ENCODE peak calls at places on chromosomes 1 and 21, in six cellular contexts. One of them, this sample, is unnamed.

GRCh38 chr1:235069577-235070563 is 58.8 kb downstream of the TOMM20 start:
- DNase-seq in HCT116: no peak
- DNase-seq in GM12878: no peak
- DNase-seq in DND-41: no peak
- DNase-seq in neural progenitor cell: no peak
- DNase-seq in fibroblast of lung: peak; percentile 83
- DNase-seq in this sample: no peak

GRCh38 chr1:11559211-11559970 is 80.4 kb downstream of the DISP3 start:
- DNase-seq in HCT116: no peak
- DNase-seq in GM12878: no peak
- DNase-seq in DND-41: no peak
- DNase-seq in neural progenitor cell: no peak
- DNase-seq in fibroblast of lung: no peak
- DNase-seq in this sample: no peak

GRCh38 chr1:64343105-64343960 is 126.6 kb upstream of the CACHD1 start:
- DNase-seq in HCT116: peak; percentile 86
- DNase-seq in GM12878: no peak
- DNase-seq in DND-41: no peak
- DNase-seq in neural progenitor cell: no peak
- DNase-seq in fibroblast of lung: peak; percentile 48
- DNase-seq in this sample: peak; percentile 86

GRCh38 chr1:30618335-30618747 is 105.0 kb downstream of the MATN1 start:
- DNase-seq in HCT116: peak; percentile 86
- DNase-seq in GM12878: no peak
- DNase-seq in DND-41: no peak
- DNase-seq in neural progenitor cell: no peak
- DNase-seq in fibroblast of lung: no peak
- DNase-seq in this sample: no peak

GRCh38 chr1:186730951-186731350 is 50.7 kb upstream of the PTGS2 start:
- DNase-seq in HCT116: no peak
- DNase-seq in GM12878: no peak
- DNase-seq in DND-41: no peak
- DNase-seq in neural progenitor cell: no peak
- DNase-seq in fibroblast of lung: no peak
- DNase-seq in this sample: no peak

GRCh38 chr21:42187976-42188653 is 30.8 kb upstream of the ABCG1 start:
- DNase-seq in HCT116: no peak
- DNase-seq in GM12878: peak; percentile 92
- DNase-seq in DND-41: peak; percentile 93
- DNase-seq in neural progenitor cell: no peak
- DNase-seq in fibroblast of lung: no peak
- DNase-seq in this sample: no peak

GRCh38 chr1:6873298-6874015 is 88.2 kb downstream of the CAMTA1 start:
- DNase-seq in HCT116: no peak
- DNase-seq in GM12878: no peak
- DNase-seq in DND-41: no peak
- DNase-seq in neural progenitor cell: peak; percentile 19
- DNase-seq in fibroblast of lung: peak; percentile 59
- DNase-seq in this sample: peak; percentile 61

GRCh38 chr1:10677508-10678364 is 118.7 kb downstream of the CASZ1 start:
- DNase-seq in HCT116: no peak
- DNase-seq in GM12878: no peak
- DNase-seq in DND-41: no peak
- DNase-seq in neural progenitor cell: peak; percentile 74
- DNase-seq in fibroblast of lung: no peak
- DNase-seq in this sample: no peak

GRCh38 chr1:115227683-115228082 is 110.4 kb downstream of the NGF start:
- DNase-seq in HCT116: no peak
- DNase-seq in GM12878: no peak
- DNase-seq in DND-41: no peak
- DNase-seq in neural progenitor cell: no peak
- DNase-seq in fibroblast of lung: peak; percentile 36
- DNase-seq in this sample: peak; percentile 71

GRCh38 chr1:1150100-1150499 is 23.6 kb upstream of the TTLL10 start:
- DNase-seq in HCT116: no peak
- DNase-seq in GM12878: no peak
- DNase-seq in DND-41: no peak
- DNase-seq in neural progenitor cell: no peak
- DNase-seq in fibroblast of lung: no peak
- DNase-seq in this sample: no peak

GRCh38 chr1:56551691-56552090 is 27.7 kb downstream of the PLPP3 start:
- DNase-seq in HCT116: no peak
- DNase-seq in GM12878: no peak
- DNase-seq in DND-41: no peak
- DNase-seq in neural progenitor cell: no peak
- DNase-seq in fibroblast of lung: no peak
- DNase-seq in this sample: no peak

GRCh38 chr1:205817988-205818387 is 5.0 kb upstream of the SLC41A1 start:
- DNase-seq in HCT116: no peak
- DNase-seq in GM12878: no peak
- DNase-seq in DND-41: no peak
- DNase-seq in neural progenitor cell: no peak
- DNase-seq in fibroblast of lung: no peak
- DNase-seq in this sample: no peak

GRCh38 chr1:66210653-66211052 is 323.3 kb upstream of the SGIP1 start:
- DNase-seq in HCT116: no peak
- DNase-seq in GM12878: no peak
- DNase-seq in DND-41: no peak
- DNase-seq in neural progenitor cell: no peak
- DNase-seq in fibroblast of lung: no peak
- DNase-seq in this sample: no peak

GRCh38 chr1:54835970-54836369 is 34.8 kb upstream of the TTC22 start:
- DNase-seq in HCT116: no peak
- DNase-seq in GM12878: no peak
- DNase-seq in DND-41: no peak
- DNase-seq in neural progenitor cell: no peak
- DNase-seq in fibroblast of lung: no peak
- DNase-seq in this sample: no peak

GRCh38 chr1:54837002-54837853 is 36.1 kb upstream of the TTC22 start:
- DNase-seq in HCT116: no peak
- DNase-seq in GM12878: no peak
- DNase-seq in DND-41: no peak
- DNase-seq in neural progenitor cell: no peak
- DNase-seq in fibroblast of lung: no peak
- DNase-seq in this sample: no peak

GRCh38 chr1:54836594-54836993 is 35.5 kb upstream of the TTC22 start:
- DNase-seq in HCT116: no peak
- DNase-seq in GM12878: no peak
- DNase-seq in DND-41: no peak
- DNase-seq in neural progenitor cell: no peak
- DNase-seq in fibroblast of lung: no peak
- DNase-seq in this sample: no peak

GRCh38 chr1:54834007-54834541 is 33.0 kb upstream of the TTC22 start:
- DNase-seq in HCT116: no peak
- DNase-seq in GM12878: no peak
- DNase-seq in DND-41: no peak
- DNase-seq in neural progenitor cell: no peak
- DNase-seq in fibroblast of lung: no peak
- DNase-seq in this sample: no peak

DNA sequence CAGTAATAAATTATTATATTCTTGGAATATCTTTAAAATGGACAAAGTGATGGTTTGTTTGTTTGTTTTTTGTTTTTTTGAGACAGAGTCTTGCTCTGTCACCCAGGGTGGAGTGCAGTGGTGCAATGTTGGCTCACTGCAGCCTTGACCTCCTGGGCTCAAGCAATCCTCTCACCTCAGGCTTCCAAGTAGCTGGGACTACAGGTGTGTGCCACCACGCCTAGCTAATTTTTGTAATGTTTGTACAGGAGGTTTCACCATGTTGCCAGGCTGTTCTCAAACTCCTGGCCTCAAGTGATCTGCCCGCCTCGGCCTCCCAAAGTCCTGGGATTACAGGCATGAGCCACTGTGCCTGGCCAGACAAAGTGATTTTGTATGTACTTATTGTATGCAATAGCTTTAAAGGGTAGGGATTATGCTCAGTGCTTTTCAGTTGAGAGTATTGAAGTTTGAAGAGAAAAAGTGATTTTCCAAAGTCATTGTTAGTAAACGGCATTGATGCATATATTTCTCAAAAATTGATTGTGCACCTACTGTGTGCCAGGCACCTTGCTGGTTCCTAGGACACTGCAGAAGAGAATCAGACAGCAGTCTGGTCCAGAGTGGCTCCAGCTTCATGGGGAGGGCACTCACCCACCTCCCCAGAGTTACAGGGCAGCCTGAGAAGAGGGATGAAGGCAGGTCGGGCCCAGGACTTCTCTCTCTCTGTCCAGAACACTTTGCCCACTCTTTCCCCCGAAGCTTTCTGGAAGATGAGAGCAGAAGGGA is 34.2 kb upstream of the TTC22 start:
- DNase-seq in HCT116: no peak
- DNase-seq in GM12878: no peak
- DNase-seq in DND-41: no peak
- DNase-seq in neural progenitor cell: no peak
- DNase-seq in fibroblast of lung: no peak
- DNase-seq in this sample: no peak
- H3K9me3 ChIP-seq in HCT116: no peaks in the 10 kb centered on the region
- H3K9me3 ChIP-seq in GM12878: no peaks in the 10 kb centered on the region
- H3K9me3 ChIP-seq in DND-41: peaks cover 3% of the 10 kb centered on the region
- H3K9me3 ChIP-seq in neural progenitor cell: no peaks in the 10 kb centered on the region
- H3K9me3 ChIP-seq in fibroblast of lung: no peaks in the 10 kb centered on the region
- H3K9me3 ChIP-seq in this sample: peaks cover 10% of the 10 kb centered on the region

GRCh38 chr21:43866233-43866632 is 1.2 kb downstream of the AGPAT3 start:
- DNase-seq in HCT116: no peak
- DNase-seq in GM12878: no peak
- DNase-seq in DND-41: peak; percentile 73
- DNase-seq in neural progenitor cell: peak; percentile 19
- DNase-seq in fibroblast of lung: peak; percentile 60
- DNase-seq in this sample: peak; percentile 85

GRCh38 chr21:43867332-43867703 is 2.3 kb downstream of the AGPAT3 start:
- DNase-seq in HCT116: no peak
- DNase-seq in GM12878: no peak
- DNase-seq in DND-41: no peak
- DNase-seq in neural progenitor cell: no peak
- DNase-seq in fibroblast of lung: no peak
- DNase-seq in this sample: no peak

GRCh38 chr21:43865471-43866181 is 603 bp downstream of the AGPAT3 start:
- DNase-seq in HCT116: no peak
- DNase-seq in GM12878: no peak
- DNase-seq in DND-41: peak; percentile 66
- DNase-seq in neural progenitor cell: peak; percentile 50
- DNase-seq in fibroblast of lung: peak; percentile 29
- DNase-seq in this sample: peak; percentile 78

GRCh38 chr21:43867936-43868335 is 2.9 kb downstream of the AGPAT3 start:
- DNase-seq in HCT116: no peak
- DNase-seq in GM12878: no peak
- DNase-seq in DND-41: no peak
- DNase-seq in neural progenitor cell: no peak
- DNase-seq in fibroblast of lung: no peak
- DNase-seq in this sample: no peak

GRCh38 chr21:43866659-43867331 is 1.8 kb downstream of the AGPAT3 start:
- DNase-seq in HCT116: no peak
- DNase-seq in GM12878: peak; percentile 50
- DNase-seq in DND-41: no peak
- DNase-seq in neural progenitor cell: no peak
- DNase-seq in fibroblast of lung: no peak
- DNase-seq in this sample: no peak
- H3K9ac ChIP-seq in HCT116: no peak overlapping the region
- H3K9ac ChIP-seq in GM12878: peak overlapping the region; percentile 88
- H3K9ac ChIP-seq in DND-41: peak overlapping the region; percentile 80
- H3K9ac ChIP-seq in neural progenitor cell: no peak overlapping the region
- H3K9ac ChIP-seq in fibroblast of lung: peak overlapping the region; percentile 1
- H3K9ac ChIP-seq in this sample: peak overlapping the region; percentile 83

GRCh38 chr1:101360506-101360905 is 123.7 kb downstream of the S1PR1 start:
- DNase-seq in HCT116: no peak
- DNase-seq in GM12878: no peak
- DNase-seq in DND-41: no peak
- DNase-seq in neural progenitor cell: no peak
- DNase-seq in fibroblast of lung: no peak
- DNase-seq in this sample: no peak
- H3K9me3 ChIP-seq in HCT116: no peaks in the 10 kb centered on the region
- H3K9me3 ChIP-seq in GM12878: peaks cover 11% of the 10 kb centered on the region
- H3K9me3 ChIP-seq in DND-41: peaks cover 2% of the 10 kb centered on the region
- H3K9me3 ChIP-seq in neural progenitor cell: no peaks in the 10 kb centered on the region
- H3K9me3 ChIP-seq in fibroblast of lung: no peaks in the 10 kb centered on the region
- H3K9me3 ChIP-seq in this sample: no peaks in the 10 kb centered on the region

GRCh38 chr1:18691648-18692047 is 61.0 kb downstream of the PAX7 start:
- DNase-seq in HCT116: no peak
- DNase-seq in GM12878: no peak
- DNase-seq in DND-41: no peak
- DNase-seq in neural progenitor cell: no peak
- DNase-seq in fibroblast of lung: no peak
- DNase-seq in this sample: no peak

GRCh38 chr1:18697541-18697940 is 66.9 kb downstream of the PAX7 start:
- DNase-seq in HCT116: no peak
- DNase-seq in GM12878: no peak
- DNase-seq in DND-41: no peak
- DNase-seq in neural progenitor cell: no peak
- DNase-seq in fibroblast of lung: no peak
- DNase-seq in this sample: no peak

GRCh38 chr1:18693256-18694098 is 62.8 kb downstream of the PAX7 start:
- DNase-seq in HCT116: no peak
- DNase-seq in GM12878: no peak
- DNase-seq in DND-41: no peak
- DNase-seq in neural progenitor cell: peak; percentile 84
- DNase-seq in fibroblast of lung: no peak
- DNase-seq in this sample: no peak
- H3K9ac ChIP-seq in HCT116: no peak overlapping the region
- H3K9ac ChIP-seq in GM12878: no peak overlapping the region
- H3K9ac ChIP-seq in DND-41: no peak overlapping the region
- H3K9ac ChIP-seq in neural progenitor cell: no peak overlapping the region
- H3K9ac ChIP-seq in fibroblast of lung: no peak overlapping the region
- H3K9ac ChIP-seq in this sample: no peak overlapping the region

GRCh38 chr1:214762902-214763301 is 159.9 kb downstream of the CENPF start:
- DNase-seq in HCT116: no peak
- DNase-seq in GM12878: no peak
- DNase-seq in DND-41: no peak
- DNase-seq in neural progenitor cell: no peak
- DNase-seq in fibroblast of lung: no peak
- DNase-seq in this sample: no peak
- H3K9me3 ChIP-seq in HCT116: no peaks in the 10 kb centered on the region
- H3K9me3 ChIP-seq in GM12878: no peaks in the 10 kb centered on the region
- H3K9me3 ChIP-seq in DND-41: peaks cover 9% of the 10 kb centered on the region
- H3K9me3 ChIP-seq in neural progenitor cell: no peaks in the 10 kb centered on the region
- H3K9me3 ChIP-seq in fibroblast of lung: no peaks in the 10 kb centered on the region
- H3K9me3 ChIP-seq in this sample: peaks cover 46% of the 10 kb centered on the region

DNA sequence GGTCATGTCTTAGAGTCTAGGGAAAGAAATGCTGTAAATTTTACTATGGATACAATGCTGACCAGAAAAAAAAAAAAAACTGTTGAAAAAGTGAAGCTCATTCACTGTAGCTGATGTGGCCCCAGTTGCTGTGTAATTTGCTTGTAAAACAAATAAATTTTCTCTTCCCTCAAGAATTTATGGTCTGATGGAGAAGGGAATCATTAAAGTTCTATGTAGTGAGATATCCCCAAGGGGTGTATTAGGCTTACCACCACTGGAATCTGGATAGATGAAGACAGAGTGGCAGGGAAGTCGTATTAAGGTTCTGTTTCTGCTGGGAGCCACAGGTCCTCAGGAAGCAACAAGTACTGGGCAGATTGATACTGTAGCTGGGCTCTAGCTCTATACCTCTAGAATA is 860.0 kb downstream of the LTN1 start:
- DNase-seq in HCT116: no peak
- DNase-seq in GM12878: no peak
- DNase-seq in DND-41: no peak
- DNase-seq in neural progenitor cell: no peak
- DNase-seq in fibroblast of lung: no peak
- DNase-seq in this sample: no peak
- H3K9ac ChIP-seq in HCT116: no peak overlapping the region
- H3K9ac ChIP-seq in GM12878: no peak overlapping the region
- H3K9ac ChIP-seq in DND-41: no peak overlapping the region
- H3K9ac ChIP-seq in neural progenitor cell: no peak overlapping the region
- H3K9ac ChIP-seq in fibroblast of lung: no peak overlapping the region
- H3K9ac ChIP-seq in this sample: peak overlapping the region; percentile 22

GRCh38 chr1:246978281-246978680 is 29.6 kb downstream of the ZNF695 start:
- DNase-seq in HCT116: no peak
- DNase-seq in GM12878: no peak
- DNase-seq in DND-41: no peak
- DNase-seq in neural progenitor cell: no peak
- DNase-seq in fibroblast of lung: no peak
- DNase-seq in this sample: no peak
- H3K9me3 ChIP-seq in HCT116: peaks cover 31% of the 10 kb centered on the region
- H3K9me3 ChIP-seq in GM12878: peaks cover 5% of the 10 kb centered on the region
- H3K9me3 ChIP-seq in DND-41: peaks cover 62% of the 10 kb centered on the region
- H3K9me3 ChIP-seq in neural progenitor cell: peaks cover 25% of the 10 kb centered on the region
- H3K9me3 ChIP-seq in fibroblast of lung: no peaks in the 10 kb centered on the region
- H3K9me3 ChIP-seq in this sample: peaks cover 58% of the 10 kb centered on the region